ENCODE peak calls at places on chromosome 11, in five cellular contexts. I is OCI-LY7, N is cardiac muscle cell, J is colonic mucosa, C is psoas muscle. M is an unnamed sample.
A peak's percentile ranks its signal among the peaks of the same experiment; 100 is the strongest.

GRCh38 chr11:112588252-112588668 is 327.6 kb upstream of the PLET1 start:
- DNase-seq in I (peak; percentile 68), N (peak; percentile 92), J (peak; percentile 40), C (peak; percentile 73), M (peak; percentile 48)

GRCh38 chr11:79312591-79313267 is 128.1 kb downstream of the TENM4 start:
- DNase-seq in I (no peak), N (peak; percentile 7), J (no peak), C (no peak), M (no peak)

GRCh38 chr11:1358286-1358685 is 31.4 kb upstream of the BRSK2 start:
- DNase-seq in I (no peak), N (peak; percentile 69), J (peak; percentile 31), C (peak; percentile 56), M (no peak)

GRCh38 chr11:46006418-46007070 is 84.1 kb downstream of the LARGE2 start:
- DNase-seq in I (peak; percentile 83), N (peak; percentile 84), J (peak; percentile 41), C (no peak), M (peak; percentile 59)

GRCh38 chr11:35619030-35619753 is 932 bp downstream of the FJX1 start:
- DNase-seq in I (no peak), N (peak; percentile 55), J (peak; percentile 18), C (peak; percentile 59), M (peak; percentile 62)

GRCh38 chr11:57638005-57638760 is 11.5 kb downstream of the YPEL4 start:
- DNase-seq in I (no peak), N (peak; percentile 89), J (no peak), C (peak; percentile 70), M (peak; percentile 64)

GRCh38 chr11:95566151-95566670 is 223.4 kb downstream of the FAM76B start:
- DNase-seq in I (no peak), N (peak; percentile 64), J (no peak), C (no peak), M (no peak)

GRCh38 chr11:104118105-104118762 is 45.7 kb downstream of the PDGFD start:
- DNase-seq in I (peak; percentile 2), N (no peak), J (no peak), C (no peak), M (no peak)

GRCh38 chr11:122180435-122180834 is 64.4 kb upstream of the BLID start:
- DNase-seq in I (no peak), N (peak; percentile 89), J (no peak), C (no peak), M (no peak)

GRCh38 chr11:44648109-44648508 is 78.7 kb upstream of the TSPAN18 start:
- DNase-seq in I (no peak), N (no peak), J (no peak), C (no peak), M (no peak)

GRCh38 chr11:109864834-109865557 is 228.2 kb upstream of the ZC3H12C start:
- DNase-seq in I (no peak), N (peak; percentile 84), J (no peak), C (no peak), M (peak; percentile 18)

GRCh38 chr11:102328748-102329147 is 11.5 kb downstream of the BIRC3 start:
- DNase-seq in I (no peak), N (no peak), J (no peak), C (no peak), M (no peak)

GRCh38 chr11:102320679-102321078 is 3.4 kb downstream of the BIRC3 start:
- DNase-seq in I (peak; percentile 59), N (no peak), J (no peak), C (no peak), M (no peak)

GRCh38 chr11:102323542-102324261 is 6.4 kb downstream of the BIRC3 start:
- DNase-seq in I (no peak), N (peak; percentile 52), J (no peak), C (no peak), M (no peak)

GRCh38 chr11:102322560-102322959 is 5.3 kb downstream of the BIRC3 start:
- DNase-seq in I (peak; percentile 68), N (no peak), J (no peak), C (no peak), M (no peak)

GRCh38 chr11:102325088-102325487 is 7.8 kb downstream of the BIRC3 start:
- DNase-seq in I (peak; percentile 45), N (no peak), J (no peak), C (no peak), M (no peak)
- TF ChIP-seq CTCF in I (peak; percentile 67), N (no peak), J (no peak), C (no peak), M (no peak)

DNA sequence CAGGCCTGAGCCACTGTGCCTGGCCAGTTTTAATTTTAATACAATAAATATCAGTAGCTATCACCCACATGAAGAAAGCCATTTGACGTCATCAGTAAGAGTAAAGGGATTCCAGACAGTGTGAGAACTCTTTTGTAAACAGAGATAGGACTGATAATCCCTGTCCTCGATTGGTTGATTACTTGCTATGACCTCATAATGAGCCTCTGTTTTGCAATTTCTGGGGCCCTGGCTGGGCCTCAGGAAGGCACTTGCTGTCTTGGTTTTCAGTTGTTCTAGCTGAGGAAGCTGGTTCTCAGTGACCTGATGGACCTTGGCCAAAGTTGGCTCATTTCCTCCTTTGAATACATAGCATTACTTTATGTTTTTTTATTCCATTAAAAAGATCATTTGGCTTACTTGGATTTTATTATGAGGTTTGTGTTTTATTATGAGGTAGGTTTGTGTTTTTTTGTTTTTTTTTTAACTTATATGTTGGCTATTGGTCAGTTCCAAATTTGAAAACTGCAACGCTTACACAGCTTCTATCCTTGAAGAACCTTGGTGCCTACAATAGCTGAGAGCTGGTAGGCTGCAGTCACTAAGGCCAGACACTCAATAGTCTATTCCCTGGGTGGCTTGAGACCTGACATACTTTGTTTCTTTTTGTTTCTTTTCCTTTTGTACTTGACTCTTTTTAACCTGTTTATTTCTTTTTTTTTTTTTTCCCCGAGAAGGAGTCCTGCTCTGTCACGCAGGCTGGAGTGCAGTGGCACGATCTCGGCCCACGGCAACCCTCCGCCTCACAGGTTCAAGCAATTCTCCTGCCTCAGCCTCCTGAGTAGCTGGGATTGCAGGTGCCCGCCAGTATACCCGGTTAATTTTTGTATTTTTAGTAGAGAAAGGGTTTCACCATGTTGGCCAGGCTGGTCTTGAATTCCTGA is 20.0 kb downstream of the MARK2 start:
- DNase-seq in I (no peak), N (peak; percentile 91), J (peak; percentile 51), C (peak; percentile 72), M (no peak)
- TF ChIP-seq CTCF in I (no peak), N (no peak), J (no peak), C (no peak), M (no peak)

GRCh38 chr11:55719608-55720160 is 53.6 kb upstream of the OR5D13 start:
- DNase-seq in I (no peak), N (no peak), J (no peak), C (no peak), M (no peak)

DNA sequence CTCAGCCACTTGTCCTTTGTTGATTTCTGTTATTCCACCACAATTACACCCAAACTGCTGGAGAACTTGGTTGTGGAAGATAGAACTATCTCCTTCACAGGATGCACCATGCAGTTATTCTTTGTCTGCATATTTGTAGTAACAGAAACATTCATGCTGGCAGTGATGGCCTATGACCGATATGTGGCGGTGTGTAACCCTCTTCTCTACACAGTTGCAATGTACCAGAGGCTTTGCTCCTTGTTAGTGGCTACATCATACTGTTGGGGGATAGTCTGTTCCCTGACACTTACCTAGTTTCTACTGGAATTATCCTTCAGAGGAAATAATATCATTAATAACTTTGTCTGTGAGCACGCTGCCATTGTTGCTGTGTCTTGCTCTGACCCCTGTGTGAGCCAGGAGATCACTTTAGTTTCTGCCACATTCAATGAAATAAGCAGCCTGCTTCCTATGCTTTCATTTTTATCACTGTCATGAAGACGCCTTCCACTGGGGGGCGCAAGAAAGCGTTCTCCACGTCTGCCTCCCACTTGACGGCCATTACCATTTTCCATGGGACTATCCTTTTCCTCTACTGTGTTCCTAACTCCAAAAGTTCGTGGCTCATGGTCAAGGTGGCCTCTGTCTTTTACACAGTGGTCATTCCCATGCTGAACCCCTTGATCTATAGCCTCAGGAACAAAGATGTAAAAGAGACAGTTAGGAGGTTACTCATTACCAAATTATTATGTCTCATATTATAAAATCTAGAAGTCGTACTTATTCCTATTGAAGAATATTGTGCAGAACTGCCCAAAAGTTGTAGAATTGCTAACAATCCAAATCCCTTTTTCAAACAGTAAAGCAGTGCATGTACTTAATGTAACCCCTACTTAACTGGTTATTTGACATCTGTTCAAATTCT is 53.2 kb downstream of the OR4C6 start:
- DNase-seq in I (peak; percentile 3), N (no peak), J (no peak), C (no peak), M (no peak)
- TF ChIP-seq CTCF in I (peak; percentile 74), N (no peak), J (no peak), C (no peak), M (no peak)

GRCh38 chr11:132296946-132297610 is 926.7 kb downstream of the NTM start:
- DNase-seq in I (no peak), N (no peak), J (no peak), C (no peak), M (no peak)

GRCh38 chr11:132301900-132302299 is 931.5 kb downstream of the NTM start:
- DNase-seq in I (no peak), N (no peak), J (no peak), C (no peak), M (no peak)

GRCh38 chr11:132301465-132301864 is 931.0 kb downstream of the NTM start:
- DNase-seq in I (no peak), N (no peak), J (no peak), C (no peak), M (no peak)

GRCh38 chr11:132300283-132300682 is 929.9 kb downstream of the NTM start:
- DNase-seq in I (no peak), N (peak; percentile 16), J (no peak), C (no peak), M (no peak)
- TF ChIP-seq CTCF in I (peak; percentile 59), N (peak; percentile 45), J (no peak), C (no peak), M (peak; percentile 16)

GRCh38 chr11:118427707-118428106 is 8.6 kb upstream of the KMT2A start:
- DNase-seq in I (no peak), N (no peak), J (no peak), C (no peak), M (no peak)

GRCh38 chr11:118435233-118435892 is 929 bp upstream of the KMT2A start:
- DNase-seq in I (peak; percentile 97), N (peak; percentile 54), J (peak; percentile 63), C (peak; percentile 62), M (peak; percentile 74)

GRCh38 chr11:118434553-118435232 is 1.6 kb upstream of the KMT2A start:
- DNase-seq in I (peak; percentile 59), N (peak; percentile 35), J (peak; percentile 42), C (peak; percentile 59), M (peak; percentile 54)

GRCh38 chr11:118434123-118434552 is 2.2 kb upstream of the KMT2A start:
- DNase-seq in I (peak; percentile 85), N (peak; percentile 48), J (no peak), C (no peak), M (no peak)

GRCh38 chr11:118430956-118431355 is 5.3 kb upstream of the KMT2A start:
- DNase-seq in I (no peak), N (no peak), J (no peak), C (no peak), M (no peak)
- TF ChIP-seq CTCF in I (peak; percentile 39), N (peak; percentile 5), J (no peak), C (no peak), M (no peak)

DNA sequence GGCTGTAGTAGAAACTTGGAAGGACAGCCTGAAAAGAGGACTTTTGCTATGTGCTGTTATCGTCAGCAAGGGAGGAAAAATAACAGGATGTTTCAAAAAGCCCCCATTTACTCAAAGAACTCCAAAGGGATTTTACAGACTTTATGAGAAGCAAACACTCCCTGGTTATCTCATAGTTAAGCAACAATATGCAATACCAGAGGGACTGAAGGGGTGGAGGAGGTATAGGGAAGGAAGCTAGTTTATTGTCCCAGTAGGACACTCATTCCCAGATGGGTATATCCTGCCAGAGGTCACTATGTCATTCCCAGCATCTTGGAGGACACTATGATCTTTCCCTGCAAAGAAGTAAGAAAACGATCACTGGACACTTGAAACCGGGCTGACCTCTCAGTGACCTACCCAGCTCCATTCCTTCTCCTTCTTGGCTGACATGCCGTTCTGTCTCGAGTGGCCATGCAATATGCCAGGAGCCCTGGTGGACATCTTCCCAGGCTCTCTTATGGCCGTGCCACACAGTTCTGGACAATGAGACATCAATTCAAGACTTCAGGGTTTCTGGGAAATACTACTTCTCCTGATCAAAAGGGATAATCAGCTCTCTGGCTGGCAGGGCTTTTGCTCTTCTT is 114.5 kb downstream of the NAT10 start:
- DNase-seq in I (no peak), N (peak; percentile 55), J (no peak), C (peak; percentile 64), M (no peak)
- TF ChIP-seq CTCF in I (no peak), N (no peak), J (no peak), C (no peak), M (no peak)